ENCODE peak calls at places on chromosomes 3 and 15, in ten cellular contexts. I is neural progenitor cell, O is Caco-2, A is AG04449, S is transverse colon, H is progenitor cell of endocrine pancreas, T is endodermal cell, K is tibial nerve, F is heart left ventricle, E is dorsolateral prefrontal cortex. Y is an unnamed sample.

GRCh38 chr15:39695793-39696192 is 86.8 kb downstream of the FSIP1 start:
- DNase-seq in I (no peak), O (peak; percentile 37), A (no peak), S (no peak), H (no peak), T (no peak), K (no peak), F (no peak), E (no peak), Y (no peak)

GRCh38 chr3:178392553-178392952 is 143.7 kb upstream of the KCNMB2 start:
- DNase-seq in I (no peak), O (no peak), A (peak; percentile 73), S (no peak), H (no peak), T (no peak), K (no peak), F (no peak), E (no peak), Y (no peak)

GRCh38 chr15:51401872-51402517 is 60.5 kb downstream of the GLDN start:
- DNase-seq in I (peak; percentile 67), O (no peak), A (no peak), S (peak; percentile 19), H (peak; percentile 41), T (peak; percentile 90), K (peak; percentile 33), F (peak; percentile 29), E (peak; percentile 40), Y (peak; percentile 62)

GRCh38 chr3:125573216-125573615 is 22.1 kb downstream of the OSBPL11 start:
- DNase-seq in I (no peak), O (no peak), A (no peak), S (no peak), H (no peak), T (no peak), K (no peak), F (no peak), E (no peak), Y (no peak)

GRCh38 chr15:73604477-73604876 is 28.7 kb downstream of the NPTN start:
- DNase-seq in I (no peak), O (no peak), A (no peak), S (no peak), H (no peak), T (no peak), K (no peak), F (no peak), E (no peak), Y (no peak)

GRCh38 chr3:196810963-196811581 is 56.6 kb upstream of the SENP5 start:
- DNase-seq in I (peak; percentile 12), O (no peak), A (no peak), S (no peak), H (no peak), T (no peak), K (no peak), F (no peak), E (no peak), Y (no peak)

GRCh38 chr15:33234019-33234418 is 39.5 kb upstream of the FMN1 start:
- DNase-seq in I (peak; percentile 50), O (no peak), A (no peak), S (no peak), H (no peak), T (no peak), K (no peak), F (no peak), E (no peak), Y (no peak)

GRCh38 chr3:106809633-106810460 is 567.4 kb upstream of the CCDC54 start:
- DNase-seq in I (no peak), O (no peak), A (no peak), S (no peak), H (no peak), T (no peak), K (no peak), F (no peak), E (no peak), Y (no peak)

GRCh38 chr15:74172751-74173544 is 562 bp upstream of the ISLR start:
- DNase-seq in I (peak; percentile 43), O (no peak), A (no peak), S (peak; percentile 42), H (no peak), T (peak; percentile 70), K (peak; percentile 71), F (peak; percentile 80), E (peak; percentile 15), Y (peak; percentile 50)

GRCh38 chr15:43948691-43949325 is 122.0 kb downstream of the WDR76 start:
- DNase-seq in I (no peak), O (no peak), A (no peak), S (no peak), H (no peak), T (no peak), K (no peak), F (no peak), E (no peak), Y (no peak)

GRCh38 chr3:52086939-52087675 is 30.7 kb upstream of the DUSP7 start:
- DNase-seq in I (no peak), O (no peak), A (no peak), S (no peak), H (no peak), T (no peak), K (no peak), F (no peak), E (no peak), Y (no peak)

GRCh38 chr15:101413239-101413638 is 76.3 kb downstream of the PCSK6 start:
- DNase-seq in I (no peak), O (no peak), A (no peak), S (no peak), H (no peak), T (no peak), K (no peak), F (no peak), E (no peak), Y (no peak)

GRCh38 chr3:50486219-50486888 is 17.1 kb downstream of the CACNA2D2 start:
- DNase-seq in I (no peak), O (no peak), A (no peak), S (no peak), H (no peak), T (no peak), K (no peak), F (no peak), E (no peak), Y (no peak)

GRCh38 chr3:165751654-165752053 is 85.6 kb downstream of the BCHE start:
- DNase-seq in I (no peak), O (no peak), A (no peak), S (no peak), H (no peak), T (no peak), K (no peak), F (no peak), E (no peak), Y (no peak)

GRCh38 chr3:31829826-31830426 is 151.1 kb downstream of the OSBPL10 start:
- DNase-seq in I (no peak), O (no peak), A (no peak), S (no peak), H (no peak), T (no peak), K (no peak), F (no peak), E (no peak), Y (peak; percentile 51)

GRCh38 chr3:142152349-142152748 is 3.0 kb upstream of the TFDP2 start:
- DNase-seq in I (peak; percentile 53), O (no peak), A (no peak), S (no peak), H (no peak), T (peak; percentile 75), K (no peak), F (no peak), E (no peak), Y (peak; percentile 16)
- TF ChIP-seq CTCF in I (peak; percentile 56), O (peak; percentile 58), A (no peak), S (no peak), H (peak; percentile 46), T (peak; percentile 72), K (no peak), F (no peak), E (no peak), Y (peak; percentile 31)

DNA sequence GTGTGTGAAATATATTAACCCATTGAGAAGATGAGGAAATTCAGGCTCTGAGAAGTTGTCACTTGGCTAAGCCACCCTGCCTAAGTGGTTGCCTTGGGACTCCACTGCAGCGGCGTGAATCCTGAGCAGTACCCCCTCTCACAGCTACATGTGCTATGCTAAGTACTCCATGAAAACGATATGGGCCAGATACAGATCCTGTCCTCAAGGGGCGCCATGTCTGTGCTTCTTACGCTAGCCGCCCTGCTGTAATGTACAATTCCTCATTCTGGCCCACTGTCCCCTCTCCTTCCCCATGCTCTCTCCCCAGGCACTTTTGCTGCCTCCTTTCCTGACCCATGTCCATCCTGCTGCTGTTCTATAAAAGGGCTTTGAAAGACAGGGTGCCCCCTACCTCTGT is 140.3 kb downstream of the FEZF2 start:
- DNase-seq in I (peak; percentile 34), O (no peak), A (no peak), S (no peak), H (no peak), T (peak; percentile 66), K (no peak), F (no peak), E (no peak), Y (no peak)
- TF ChIP-seq CTCF in I (peak; percentile 44), O (no peak), A (no peak), S (no peak), H (no peak), T (peak; percentile 63), K (no peak), F (no peak), E (no peak), Y (no peak)

GRCh38 chr3:94115482-94115881 is 52.6 kb downstream of the NSUN3 start:
- DNase-seq in I (peak; percentile 33), O (no peak), A (no peak), S (no peak), H (no peak), T (no peak), K (peak; percentile 23), F (no peak), E (no peak), Y (no peak)

GRCh38 chr3:94117729-94118128 is 54.9 kb downstream of the NSUN3 start:
- DNase-seq in I (no peak), O (no peak), A (no peak), S (no peak), H (no peak), T (no peak), K (no peak), F (no peak), E (no peak), Y (no peak)

GRCh38 chr3:94118390-94118789 is 55.5 kb downstream of the NSUN3 start:
- DNase-seq in I (no peak), O (no peak), A (no peak), S (no peak), H (no peak), T (no peak), K (no peak), F (no peak), E (no peak), Y (no peak)

GRCh38 chr3:94110854-94111253 is 48.0 kb downstream of the NSUN3 start:
- DNase-seq in I (no peak), O (no peak), A (no peak), S (no peak), H (no peak), T (no peak), K (no peak), F (no peak), E (no peak), Y (no peak)

GRCh38 chr3:94114667-94115066 is 51.8 kb downstream of the NSUN3 start:
- DNase-seq in I (no peak), O (no peak), A (no peak), S (no peak), H (no peak), T (no peak), K (no peak), F (no peak), E (no peak), Y (no peak)
- TF ChIP-seq CTCF in I (no peak), O (no peak), A (no peak), S (no peak), H (no peak), T (no peak), K (no peak), F (no peak), E (no peak), Y (no peak)

GRCh38 chr3:184174646-184175492 is at the start of gene AP2M1:
- DNase-seq in I (peak; percentile 99), O (peak; percentile 98), A (peak; percentile 95), S (peak; percentile 98), H (peak; percentile 98), T (peak; percentile 99), K (peak; percentile 95), F (peak; percentile 98), E (peak; percentile 98), Y (peak; percentile 98)
- TF ChIP-seq CTCF in I (no peak), O (no peak), A (no peak), S (no peak), H (peak; percentile 9), T (no peak), K (no peak), F (no peak), E (peak; percentile 24), Y (no peak)

Y was measured in nephron progenitor cell.